ENCODE peak calls at places on chromosome 20, in four cellular contexts. B is fibroblast of lung, H is heart left ventricle, E is lung. X is an unnamed sample.

GRCh38 chr20:64119681-64120341 is 12.4 kb upstream of the NPBWR2 start:
- DNase-seq in B (no peak), H (peak; percentile 15), E (no peak), X (no peak)

GRCh38 chr20:55488593-55488992 is 516.7 kb downstream of the CBLN4 start:
- DNase-seq in B (no peak), H (no peak), E (no peak), X (no peak)

GRCh38 chr20:57503035-57503658 is 21.8 kb downstream of the CTCFL start:
- DNase-seq in B (no peak), H (no peak), E (no peak), X (no peak)

GRCh38 chr20:51931321-51931720 is 129.0 kb upstream of the SALL4 start:
- DNase-seq in B (no peak), H (no peak), E (no peak), X (no peak)

GRCh38 chr20:20009784-20010253 is 7.3 kb upstream of the NAA20 start:
- DNase-seq in B (no peak), H (no peak), E (no peak), X (no peak)

GRCh38 chr20:38275815-38276550 is 15.4 kb upstream of the KIAA1755 start:
- DNase-seq in B (peak; percentile 91), H (no peak), E (no peak), X (peak; percentile 83)

GRCh38 chr20:51586005-51586440 is 43.5 kb upstream of the NFATC2 start:
- DNase-seq in B (peak; percentile 91), H (no peak), E (no peak), X (peak; percentile 20)

GRCh38 chr20:33373735-33374605 is 27.3 kb downstream of the CDK5RAP1 start:
- DNase-seq in B (peak; percentile 66), H (no peak), E (no peak), X (peak; percentile 69)

GRCh38 chr20:59829415-59830106 is 103.9 kb downstream of the SYCP2 start:
- DNase-seq in B (no peak), H (no peak), E (no peak), X (no peak)

GRCh38 chr20:36644713-36645109 is 1.3 kb downstream of the SLA2 start:
- DNase-seq in B (no peak), H (no peak), E (no peak), X (no peak)

GRCh38 chr20:47318596-47319516 is 37.6 kb downstream of the ZMYND8 start:
- DNase-seq in B (peak; percentile 75), H (peak; percentile 92), E (peak; percentile 91), X (peak; percentile 75)

GRCh38 chr20:50996901-50997830 is 25.7 kb downstream of the KCNG1 start:
- DNase-seq in B (peak; percentile 70), H (no peak), E (no peak), X (no peak)

GRCh38 chr20:4972506-4973251 is 28.6 kb downstream of the SLC23A2 start:
- DNase-seq in B (no peak), H (no peak), E (no peak), X (no peak)

GRCh38 chr20:699342-699741 is 23.7 kb upstream of the SCRT2 start:
- DNase-seq in B (no peak), H (no peak), E (no peak), X (peak; percentile 33)

GRCh38 chr20:57680934-57681914 is 28.6 kb downstream of the PMEPA1 start:
- DNase-seq in B (no peak), H (no peak), E (no peak), X (peak; percentile 37)

GRCh38 chr20:3560578-3560977 is 89.8 kb downstream of the ATRN start:
- DNase-seq in B (no peak), H (no peak), E (no peak), X (no peak)

GRCh38 chr20:12882832-12883506 is 125.8 kb upstream of the SPTLC3 start:
- DNase-seq in B (peak; percentile 2), H (no peak), E (no peak), X (no peak)

GRCh38 chr20:50601511-50602431 is 89.6 kb downstream of the RIPOR3 start:
- DNase-seq in B (no peak), H (no peak), E (no peak), X (no peak)

GRCh38 chr20:19047040-19047950 is 165.1 kb upstream of the SLC24A3 start:
- DNase-seq in B (no peak), H (peak; percentile 55), E (peak; percentile 64), X (peak; percentile 36)

GRCh38 chr20:25226433-25227316 is 21.2 kb upstream of the PYGB start:
- DNase-seq in B (no peak), H (peak; percentile 86), E (no peak), X (no peak)

GRCh38 chr20:49450281-49450707 is 32.2 kb downstream of the KCNB1 start:
- DNase-seq in B (peak; percentile 30), H (no peak), E (no peak), X (no peak)

GRCh38 chr20:10217517-10218410 is 866 bp upstream of the SNAP25 start:
- DNase-seq in B (peak; percentile 99), H (no peak), E (no peak), X (no peak)

GRCh38 chr20:10802201-10802600 is 128.4 kb upstream of the JAG1 start:
- DNase-seq in B (peak; percentile 74), H (no peak), E (no peak), X (no peak)

GRCh38 chr20:43941476-43942212 is 27.0 kb downstream of the TOX2 start:
- DNase-seq in B (peak; percentile 31), H (no peak), E (no peak), X (peak; percentile 56)

GRCh38 chr20:49562341-49563014 is 5.5 kb downstream of the PTGIS start:
- DNase-seq in B (peak; percentile 93), H (peak; percentile 88), E (peak; percentile 56), X (peak; percentile 86)

GRCh38 chr20:14799671-14800070 is 462.3 kb upstream of the FLRT3 start:
- DNase-seq in B (no peak), H (no peak), E (no peak), X (no peak)

GRCh38 chr20:5279661-5280060 is 37.1 kb downstream of the PROKR2 start:
- DNase-seq in B (no peak), H (no peak), E (no peak), X (no peak)

GRCh38 chr20:33878583-33878982 is 67.4 kb downstream of the CHMP4B start:
- DNase-seq in B (no peak), H (no peak), E (no peak), X (no peak)

GRCh38 chr20:51387125-51387865 is 155.2 kb downstream of the NFATC2 start:
- DNase-seq in B (no peak), H (no peak), E (no peak), X (no peak)

GRCh38 chr20:20413801-20414200 is 45.9 kb downstream of the INSM1 start:
- DNase-seq in B (peak; percentile 17), H (no peak), E (no peak), X (no peak)

GRCh38 chr20:4134861-4135379 is 119.6 kb upstream of the RNF24 start:
- DNase-seq in B (no peak), H (no peak), E (no peak), X (no peak)

GRCh38 chr20:56439784-56440291 is 27.8 kb downstream of the CASS4 start:
- DNase-seq in B (peak; percentile 100), H (peak; percentile 88), E (peak; percentile 53), X (peak; percentile 41)

GRCh38 chr20:64110411-64111068 is 3.2 kb upstream of the NPBWR2 start:
- DNase-seq in B (no peak), H (no peak), E (no peak), X (peak; percentile 18)

GRCh38 chr20:50346372-50347347 is 156.0 kb downstream of the CEBPB start:
- DNase-seq in B (peak; percentile 82), H (peak; percentile 92), E (peak; percentile 85), X (peak; percentile 62)

GRCh38 chr20:57688864-57689263 is 21.0 kb downstream of the PMEPA1 start:
- DNase-seq in B (no peak), H (peak; percentile 55), E (no peak), X (no peak)

GRCh38 chr20:1631309-1632227 is 11.8 kb upstream of the SIRPB1 start:
- DNase-seq in B (peak; percentile 62), H (no peak), E (no peak), X (peak; percentile 49)

GRCh38 chr20:57902478-57902877 is 192.7 kb upstream of the PMEPA1 start:
- DNase-seq in B (peak; percentile 88), H (no peak), E (no peak), X (peak; percentile 43)

GRCh38 chr20:10848810-10849370 is 175.1 kb upstream of the JAG1 start:
- DNase-seq in B (peak; percentile 98), H (peak; percentile 49), E (no peak), X (peak; percentile 71)

DNA sequence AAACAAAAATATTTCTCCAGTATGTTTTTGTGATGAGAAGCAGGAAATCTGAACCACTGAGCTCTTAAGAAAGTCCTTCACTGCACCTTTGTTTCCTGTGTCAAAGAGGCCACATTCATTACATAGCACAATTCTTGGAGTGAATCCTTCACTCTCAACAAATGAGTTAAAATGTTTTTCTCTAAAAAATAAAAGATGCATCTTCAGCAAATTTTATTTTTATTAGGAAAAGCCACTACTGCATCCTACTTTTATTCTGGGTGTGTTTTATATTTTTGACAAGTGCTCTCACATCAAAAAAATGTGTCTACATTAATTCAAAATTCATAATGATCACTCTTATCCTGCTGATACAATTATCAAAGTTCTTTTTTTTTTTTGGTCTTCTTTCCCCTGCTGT is 76.3 kb downstream of the PLCB4 start:
- DNase-seq in B (no peak), H (no peak), E (no peak), X (no peak)
- H3K4me3 ChIP-seq in B (no peak overlapping the region), H (no peak overlapping the region), E (no peak overlapping the region), X (no peak overlapping the region)

GRCh38 chr20:46304852-46305251 is 3.4 kb downstream of the CDH22 start:
- DNase-seq in B (no peak), H (no peak), E (no peak), X (no peak)
- H3K27me3 ChIP-seq in B (peaks cover 47% of the 10 kb centered on the region), H (peaks cover 74% of the 10 kb centered on the region), E (peaks cover 4% of the 10 kb centered on the region), X (peaks cover 77% of the 10 kb centered on the region)

DNA sequence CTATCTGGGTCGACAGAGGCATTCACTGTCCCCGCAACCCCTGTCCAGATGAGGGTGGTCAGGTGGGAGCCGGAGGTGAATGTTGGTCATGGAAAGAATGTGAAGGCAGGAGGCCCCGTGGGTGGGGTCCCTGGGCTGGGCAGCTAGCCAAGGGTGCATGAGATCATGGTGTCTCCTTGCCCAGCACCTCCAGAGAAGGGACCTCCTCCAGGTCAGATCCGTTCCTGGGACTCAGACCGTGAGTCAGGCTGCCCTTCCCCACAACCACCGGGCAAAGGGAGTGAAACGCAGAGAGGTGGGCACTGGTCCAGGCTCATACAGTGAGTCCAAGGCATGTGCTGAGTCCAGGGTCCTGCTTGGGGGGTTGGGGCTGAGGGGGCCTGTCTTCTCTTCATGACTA is 3.5 kb downstream of the FOXS1 start:
- DNase-seq in B (peak; percentile 87), H (peak; percentile 72), E (no peak), X (peak; percentile 92)
- H3K27ac ChIP-seq in B (peak overlapping the region; percentile 11), H (peak overlapping the region; percentile 84), E (peak overlapping the region; percentile 27), X (no peak overlapping the region)

GRCh38 chr20:44973053-44973452 is 6.7 kb downstream of the STK4 start:
- DNase-seq in B (no peak), H (no peak), E (no peak), X (no peak)
- H3K4me3 ChIP-seq in B (no peak overlapping the region), H (no peak overlapping the region), E (no peak overlapping the region), X (no peak overlapping the region)

GRCh38 chr20:61628901-61629300 is 376.8 kb downstream of the CDH4 start:
- DNase-seq in B (peak; percentile 25), H (no peak), E (no peak), X (no peak)

GRCh38 chr20:61630240-61630650 is 378.2 kb downstream of the CDH4 start:
- DNase-seq in B (no peak), H (no peak), E (no peak), X (no peak)

GRCh38 chr20:61627791-61628415 is 375.8 kb downstream of the CDH4 start:
- DNase-seq in B (no peak), H (no peak), E (no peak), X (no peak)

GRCh38 chr20:61629361-61630239 is 377.5 kb downstream of the CDH4 start:
- DNase-seq in B (no peak), H (no peak), E (no peak), X (no peak)

GRCh38 chr20:61628480-61628879 is 376.4 kb downstream of the CDH4 start:
- DNase-seq in B (no peak), H (no peak), E (no peak), X (no peak)
- H3K27me3 ChIP-seq in B (no peaks in the 10 kb centered on the region), H (no peaks in the 10 kb centered on the region), E (peaks cover 4% of the 10 kb centered on the region), X (peaks cover 97% of the 10 kb centered on the region)